ENCODE peak calls at places on chromosomes 6 and 20, in eight cellular contexts. R is A549, L is body of pancreas, C is adrenal gland, U is upper lobe of left lung, Y is Peyer's patch, N is esophagus squamous epithelium, Z is stomach. V is an unnamed sample.

GRCh38 chr20:47353224-47353696 is 3.2 kb downstream of the ZMYND8 start:
- DNase-seq in Y (no peak), C (no peak), Z (no peak), U (no peak), N (no peak), R (no peak), L (no peak), V (peak)

GRCh38 chr6:100144991-100145390 is 151.0 kb upstream of the MCHR2 start:
- DNase-seq in C (no peak), Y (no peak), R (no peak), N (no peak), Z (no peak), U (no peak), L (no peak), V (no peak)

GRCh38 chr6:10396775-10397174 is 18.1 kb downstream of the TFAP2A start:
- DNase-seq in N (no peak), C (no peak), Y (no peak), R (no peak), Z (no peak), U (no peak), L (no peak), V (no peak)

GRCh38 chr6:151387581-151387980 is 3.8 kb downstream of the ZBTB2 start:
- DNase-seq in N (no peak), U (no peak), Y (no peak), C (no peak), Z (no peak), R (no peak), L (no peak), V (no peak)

GRCh38 chr6:34234667-34235604 is 1.7 kb upstream of the HMGA1 start:
- DNase-seq in Z (no peak), Y (peak), N (no peak), L (no peak), C (no peak), R (no peak), U (peak), V (peak)

GRCh38 chr6:126188271-126188909 is 151.5 kb upstream of the CENPW start:
- DNase-seq in Z (no peak), L (no peak), N (no peak), R (no peak), C (no peak), Y (no peak), U (no peak), V (no peak)

GRCh38 chr6:32176476-32177181 is 745 bp upstream of the AGPAT1 start:
- DNase-seq in L (no peak), N (no peak), R (no peak), C (no peak), Z (no peak), Y (no peak), U (no peak), V (no peak)

GRCh38 chr6:166097914-166098522 is 69.6 kb downstream of the TBXT start:
- DNase-seq in L (peak), R (peak), N (no peak), C (peak), U (peak), Z (peak), Y (peak), V (peak)

GRCh38 chr20:38602185-38602581 is 574 bp downstream of the ARHGAP40 start:
- DNase-seq in Z (no peak), R (no peak), U (no peak), L (no peak), C (no peak), Y (no peak), N (no peak), V (no peak)

GRCh38 chr20:48668451-48668946 is 159.3 kb downstream of the PREX1 start:
- DNase-seq in Y (no peak), L (no peak), N (no peak), R (no peak), C (peak), Z (no peak), U (peak), V (no peak)

GRCh38 chr6:167287513-167288048 is 3.5 kb upstream of the UNC93A start:
- DNase-seq in R (no peak), Z (peak), Y (no peak), N (no peak), U (no peak), C (no peak), L (no peak), V (no peak)

GRCh38 chr20:64196831-64197418 is 32.7 kb downstream of the MYT1 start:
- DNase-seq in R (no peak), Y (no peak), N (no peak), L (no peak), U (no peak), C (no peak), Z (no peak), V (no peak)

GRCh38 chr6:157795826-157796225 is 27.2 kb upstream of the SNX9 start:
- DNase-seq in N (no peak), Y (no peak), R (no peak), Z (no peak), U (no peak), C (no peak), L (no peak), V (no peak)

GRCh38 chr6:142297605-142297995 is 4.2 kb upstream of the ADGRG6 start:
- DNase-seq in N (no peak), Y (no peak), R (no peak), C (no peak), L (no peak), Z (no peak), U (no peak), V (no peak)

DNA sequence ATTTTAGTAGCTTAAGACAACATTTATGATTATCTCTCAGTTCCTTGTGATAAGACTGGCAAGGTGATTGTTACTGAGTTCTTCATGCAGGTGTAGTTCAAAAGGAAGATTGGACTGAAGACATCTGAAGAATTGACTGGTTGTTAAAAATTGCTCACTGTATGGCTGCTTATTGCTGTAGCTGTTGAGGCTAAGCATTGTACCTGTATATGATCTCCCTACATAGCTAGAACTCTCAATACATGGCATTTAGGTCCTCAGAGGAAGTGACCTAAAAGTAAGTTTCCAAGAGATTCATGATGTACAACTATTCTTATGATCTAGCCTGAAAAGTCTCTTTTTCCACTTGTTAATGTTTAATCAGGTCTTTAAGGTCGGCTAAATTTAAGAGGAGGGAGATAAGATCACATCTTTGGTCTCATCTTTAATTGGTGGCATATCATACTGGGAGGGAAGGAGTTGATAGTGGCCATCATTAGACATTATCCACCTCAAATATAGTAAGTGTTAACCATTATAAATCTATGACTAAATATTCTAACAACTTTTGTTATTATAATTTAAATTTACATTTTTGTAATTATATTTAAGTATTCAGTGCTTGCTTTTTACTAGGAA is 401.2 kb upstream of the EPHA7 start:
- DNase-seq in R (no peak), Z (no peak), L (no peak), Y (no peak), U (no peak), C (no peak), N (no peak), V (no peak)
- TF ChIP-seq POLR2A in R (no peak), Z (no peak), L (no peak), Y (no peak), U (no peak), C (no peak), N (no peak), V (no peak)

DNA sequence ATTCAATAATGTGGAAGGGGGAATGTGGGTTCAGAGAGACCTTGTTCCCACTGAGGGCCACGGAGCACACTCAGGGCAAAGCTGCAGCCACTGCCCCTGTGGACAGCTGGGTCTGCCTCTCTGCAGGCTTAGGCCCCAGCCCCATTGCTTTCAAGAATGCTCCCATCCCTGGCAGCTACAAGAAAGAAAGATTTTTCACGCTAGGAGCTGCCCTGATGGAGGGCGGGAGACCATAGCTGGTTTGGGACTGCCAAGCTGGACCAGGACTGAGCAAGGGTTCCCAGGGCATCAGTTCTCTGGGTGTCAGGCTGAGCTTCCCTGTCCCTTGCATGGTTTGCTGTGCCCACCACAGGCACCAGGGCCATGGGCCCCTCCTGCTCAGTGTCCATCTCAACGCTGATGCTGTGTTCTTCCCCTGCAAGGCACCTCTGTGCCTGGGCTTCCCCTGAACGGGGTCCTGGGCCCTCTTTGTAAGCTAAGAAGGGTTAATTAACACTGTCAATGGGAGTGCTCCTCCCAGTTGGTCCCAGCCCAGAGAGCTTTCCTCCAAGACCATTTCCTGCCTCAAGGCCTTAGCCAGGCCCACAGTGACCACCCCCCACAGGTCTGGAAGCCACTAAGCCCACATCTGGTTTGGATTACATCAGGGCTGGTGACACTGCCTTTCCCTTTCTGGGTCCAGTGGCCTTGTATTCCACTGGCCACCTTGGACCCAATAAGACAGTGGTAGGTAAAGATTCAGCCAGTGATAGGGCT is 8.4 kb downstream of the FOXS1 start:
- DNase-seq in R (no peak), Z (no peak), U (no peak), L (no peak), N (no peak), Y (no peak), C (no peak), V (no peak)
- TF ChIP-seq POLR2A in R (no peak), Z (no peak), U (no peak), L (no peak), N (no peak), Y (no peak), C (no peak), V (no peak)

DNA sequence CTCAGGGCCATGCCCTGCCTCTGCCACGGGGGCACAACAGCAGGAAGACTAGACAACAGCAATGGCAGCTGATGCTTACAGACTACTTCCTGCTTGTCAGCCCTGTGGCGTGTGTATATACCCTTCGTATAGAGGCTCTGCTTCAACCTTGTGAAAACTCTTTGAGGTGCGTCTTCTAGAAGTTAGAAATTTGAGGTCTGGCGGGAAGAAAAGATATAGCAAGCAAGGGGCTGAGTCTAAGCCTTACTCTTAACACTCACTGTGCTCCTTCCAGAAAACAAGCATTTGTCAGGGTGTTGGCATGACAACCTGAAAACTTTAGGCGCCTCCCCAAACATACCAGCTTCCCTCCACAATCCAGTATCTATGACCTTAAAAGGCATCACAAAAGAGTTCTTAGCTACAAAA is 33.3 kb downstream of the JPH2 start:
- DNase-seq in U (no peak), Y (no peak), Z (no peak), N (no peak), R (no peak), C (no peak), L (no peak), V (no peak)
- TF ChIP-seq POLR2A in U (no peak), Y (no peak), Z (no peak), N (no peak), R (no peak), C (no peak), L (no peak), V (no peak)

GRCh38 chr20:23350007-23350854 is at the start of gene NXT1:
- DNase-seq in C (peak), Z (peak), Y (peak), L (peak), R (peak), N (peak), U (peak), V (peak)
- TF ChIP-seq POLR2A in C (peak), Z (peak), Y (peak), L (peak), R (peak), N (peak), U (peak), V (peak)

GRCh38 chr6:35365599-35366596 is 23.5 kb downstream of the PPARD start:
- DNase-seq in C (no peak), Z (no peak), R (no peak), N (no peak), Y (no peak), L (no peak), U (no peak), V (no peak)
- TF ChIP-seq POLR2A in C (no peak), Z (no peak), R (no peak), N (no peak), Y (no peak), L (no peak), U (no peak), V (no peak)